ENCODE peak calls at places on chromosomes 12 and 14, in eight cellular contexts. S, I, O, D, C, E, M and Z are unnamed samples.

GRCh38 chr12:85445060-85445938 is 165.3 kb downstream of the ALX1 start:
- DNase-seq in D (no peak), C (no peak), M (no peak), E (no peak), O (no peak), S (no peak), I (no peak), Z (no peak)

GRCh38 chr14:84420236-84420635 is 1109.7 kb upstream of the FLRT2 start:
- DNase-seq in E (no peak), S (no peak), C (no peak), I (no peak), O (no peak), M (no peak), D (no peak), Z (no peak)

GRCh38 chr12:55927588-55928502 is at the start of gene PYM1:
- DNase-seq in I (peak; percentile 55), M (no peak), O (peak; percentile 40), E (peak; percentile 49), D (peak; percentile 46), C (peak; percentile 74), S (peak; percentile 82), Z (peak; percentile 94)

GRCh38 chr14:52355526-52355925 is 41.4 kb downstream of the PTGER2 start:
- DNase-seq in D (no peak), S (peak; percentile 54), O (no peak), E (no peak), I (no peak), C (no peak), M (no peak), Z (no peak)

GRCh38 chr12:50111417-50111692 is 681 bp upstream of the COX14 start:
- DNase-seq in S (no peak), E (no peak), C (no peak), D (no peak), O (no peak), M (no peak), I (no peak), Z (no peak)

GRCh38 chr14:55191881-55192616 is 664 bp upstream of the DLGAP5 start:
- DNase-seq in S (no peak), I (no peak), E (no peak), C (no peak), O (no peak), M (no peak), D (no peak), Z (no peak)

GRCh38 chr12:80837342-80837978 is 100.3 kb downstream of the LIN7A start:
- DNase-seq in C (no peak), O (no peak), M (peak; percentile 17), E (no peak), D (no peak), I (no peak), S (peak; percentile 78), Z (no peak)

GRCh38 chr14:100453930-100454329 is 130.8 kb downstream of the SLC25A47 start:
- DNase-seq in I (no peak), S (no peak), M (no peak), E (no peak), D (no peak), O (no peak), C (no peak), Z (peak; percentile 13)

GRCh38 chr12:106296179-106296877 is 6.2 kb upstream of the TCP11L2 start:
- DNase-seq in S (peak; percentile 75), I (no peak), M (peak; percentile 80), E (no peak), D (no peak), O (no peak), C (no peak), Z (no peak)

GRCh38 chr12:122951406-122951805 is 14.9 kb downstream of the ABCB9 start:
- DNase-seq in I (no peak), O (no peak), D (no peak), M (no peak), S (peak; percentile 71), C (no peak), E (no peak), Z (no peak)

GRCh38 chr12:57735952-57736742 is 2.4 kb downstream of the AGAP2 start:
- DNase-seq in C (peak; percentile 61), I (no peak), E (peak; percentile 25), D (no peak), O (no peak), S (peak; percentile 34), M (no peak), Z (no peak)

GRCh38 chr12:92146865-92147264 is 1.2 kb upstream of the BTG1 start:
- DNase-seq in M (no peak), I (no peak), E (no peak), O (no peak), C (no peak), D (no peak), S (no peak), Z (no peak)

GRCh38 chr12:58882796-58883195 is 37.5 kb downstream of the LRIG3 start:
- DNase-seq in O (no peak), I (no peak), E (no peak), S (no peak), C (no peak), D (no peak), M (no peak), Z (no peak)

GRCh38 chr12:6262635-6263034 is 47.8 kb upstream of the PLEKHG6 start:
- DNase-seq in C (no peak), E (no peak), D (no peak), O (no peak), I (no peak), M (no peak), S (no peak), Z (no peak)

GRCh38 chr14:102121567-102121966 is 18.1 kb upstream of the WDR20 start:
- DNase-seq in D (no peak), C (no peak), E (no peak), S (no peak), O (no peak), I (no peak), M (no peak), Z (no peak)

GRCh38 chr14:69460093-69460701 is 24.3 kb upstream of the PLEKHD1 start:
- DNase-seq in I (peak; percentile 23), E (no peak), D (peak; percentile 30), M (peak; percentile 58), S (peak; percentile 94), C (no peak), O (peak; percentile 8), Z (no peak)

GRCh38 chr12:86727151-86727550 is 471.0 kb upstream of the MGAT4C start:
- DNase-seq in M (no peak), I (no peak), C (no peak), O (no peak), E (no peak), S (peak; percentile 69), D (no peak), Z (no peak)

GRCh38 chr14:67609642-67610310 is 9.7 kb upstream of the PIGH start:
- DNase-seq in S (no peak), C (no peak), O (no peak), M (no peak), D (no peak), I (no peak), E (no peak), Z (no peak)

GRCh38 chr14:70655110-70655826 is 13.6 kb downstream of the TTC9 start:
- DNase-seq in D (peak; percentile 83), M (no peak), O (peak; percentile 10), I (peak; percentile 74), S (no peak), C (no peak), E (no peak), Z (no peak)

GRCh38 chr12:63995512-63995911 is 151.0 kb downstream of the SRGAP1 start:
- DNase-seq in I (no peak), M (no peak), O (no peak), D (no peak), S (no peak), E (no peak), C (no peak), Z (no peak)

GRCh38 chr12:4109826-4110225 is 163.7 kb upstream of the CCND2 start:
- DNase-seq in S (no peak), D (no peak), M (no peak), C (no peak), O (no peak), E (no peak), I (no peak), Z (no peak)

GRCh38 chr14:36751920-36752319 is 90.3 kb downstream of the PAX9 start:
- DNase-seq in I (no peak), M (no peak), C (no peak), E (no peak), O (no peak), D (no peak), S (no peak), Z (no peak)

GRCh38 chr14:59687663-59688062 is 111.1 kb upstream of the CCDC175 start:
- DNase-seq in O (no peak), D (no peak), S (no peak), E (no peak), I (no peak), C (no peak), M (no peak), Z (no peak)

GRCh38 chr14:103624860-103625259 is 4.2 kb upstream of the KLC1 start:
- DNase-seq in E (no peak), S (peak; percentile 73), C (peak; percentile 72), M (no peak), D (no peak), O (no peak), I (no peak), Z (no peak)

GRCh38 chr12:126492181-126492580 is 1426.9 kb downstream of the AACS start:
- DNase-seq in S (no peak), O (no peak), D (no peak), M (no peak), I (no peak), C (no peak), E (no peak), Z (no peak)

GRCh38 chr14:50846171-50846880 is 15.4 kb upstream of the NIN start:
- DNase-seq in I (no peak), O (no peak), D (no peak), S (peak; percentile 73), E (no peak), M (peak; percentile 67), C (no peak), Z (no peak)

GRCh38 chr12:21941522-21942376 is 523 bp upstream of the ABCC9 start:
- DNase-seq in O (no peak), I (no peak), S (peak; percentile 69), C (peak; percentile 77), D (no peak), M (no peak), E (peak; percentile 8), Z (no peak)

GRCh38 chr12:90501412-90501811 is 453.6 kb downstream of the CCER1 start:
- DNase-seq in I (no peak), M (no peak), E (no peak), C (no peak), S (no peak), O (no peak), D (no peak), Z (no peak)

GRCh38 chr14:71212683-71213107 is 305.4 kb downstream of the PCNX1 start:
- DNase-seq in C (no peak), O (no peak), D (no peak), I (no peak), S (no peak), E (no peak), M (no peak), Z (no peak)

GRCh38 chr12:79326225-79326624 is 364.5 kb downstream of the PAWR start:
- DNase-seq in D (no peak), M (no peak), C (no peak), E (no peak), O (no peak), S (no peak), I (no peak), Z (no peak)

GRCh38 chr12:132273992-132274334 is 55.4 kb downstream of the GALNT9 start:
- DNase-seq in E (no peak), I (no peak), S (no peak), O (no peak), D (no peak), M (no peak), C (peak; percentile 1), Z (no peak)

GRCh38 chr12:19572920-19573558 is 133.7 kb downstream of the AEBP2 start:
- DNase-seq in O (no peak), E (no peak), C (no peak), I (no peak), S (peak; percentile 59), M (peak; percentile 57), D (no peak), Z (no peak)